ENCODE peak calls at places on chromosomes 16 and 17, in ten cellular contexts. One of them, this sample, is unnamed.

GRCh38 chr16:684961-685696 is 995 bp upstream of the JMJD8 start:
- DNase-seq in uterus: peak
- DNase-seq in IMR-90: no peak
- DNase-seq in H54: no peak
- DNase-seq in heart left ventricle: no peak
- DNase-seq in breast epithelium: no peak
- DNase-seq in esophagus squamous epithelium: no peak
- DNase-seq in vagina: no peak
- DNase-seq in NB4: peak
- DNase-seq in tibial nerve: no peak
- DNase-seq in this sample: no peak

GRCh38 chr17:80827646-80828643 is 163.7 kb upstream of the CHMP6 start:
- DNase-seq in uterus: no peak
- DNase-seq in IMR-90: peak
- DNase-seq in H54: no peak
- DNase-seq in heart left ventricle: no peak
- DNase-seq in breast epithelium: peak
- DNase-seq in esophagus squamous epithelium: no peak
- DNase-seq in vagina: no peak
- DNase-seq in NB4: peak
- DNase-seq in tibial nerve: no peak
- DNase-seq in this sample: no peak

GRCh38 chr17:82949984-82950383 is 110.2 kb upstream of the ZNF750 start:
- DNase-seq in uterus: peak
- DNase-seq in IMR-90: no peak
- DNase-seq in H54: no peak
- DNase-seq in heart left ventricle: no peak
- DNase-seq in breast epithelium: no peak
- DNase-seq in esophagus squamous epithelium: no peak
- DNase-seq in vagina: no peak
- DNase-seq in NB4: no peak
- DNase-seq in tibial nerve: no peak
- DNase-seq in this sample: no peak

GRCh38 chr17:47844230-47844629 is 3.2 kb upstream of the SCRN2 start:
- DNase-seq in uterus: no peak
- DNase-seq in IMR-90: peak
- DNase-seq in H54: no peak
- DNase-seq in heart left ventricle: no peak
- DNase-seq in breast epithelium: no peak
- DNase-seq in esophagus squamous epithelium: no peak
- DNase-seq in vagina: no peak
- DNase-seq in NB4: no peak
- DNase-seq in tibial nerve: no peak
- DNase-seq in this sample: no peak

GRCh38 chr16:70163596-70163995 is 10.0 kb upstream of the CLEC18C start:
- DNase-seq in uterus: no peak
- DNase-seq in IMR-90: no peak
- DNase-seq in H54: no peak
- DNase-seq in heart left ventricle: no peak
- DNase-seq in breast epithelium: no peak
- DNase-seq in esophagus squamous epithelium: no peak
- DNase-seq in vagina: no peak
- DNase-seq in NB4: no peak
- DNase-seq in tibial nerve: no peak
- DNase-seq in this sample: no peak

GRCh38 chr16:50636865-50637374 is 44.2 kb downstream of the SNX20 start:
- DNase-seq in uterus: no peak
- DNase-seq in IMR-90: no peak
- DNase-seq in H54: no peak
- DNase-seq in heart left ventricle: no peak
- DNase-seq in breast epithelium: no peak
- DNase-seq in esophagus squamous epithelium: no peak
- DNase-seq in vagina: no peak
- DNase-seq in NB4: no peak
- DNase-seq in tibial nerve: no peak
- DNase-seq in this sample: no peak

GRCh38 chr17:14464741-14465140 is 163.9 kb downstream of the HS3ST3B1 start:
- DNase-seq in uterus: no peak
- DNase-seq in IMR-90: peak
- DNase-seq in H54: no peak
- DNase-seq in heart left ventricle: no peak
- DNase-seq in breast epithelium: no peak
- DNase-seq in esophagus squamous epithelium: no peak
- DNase-seq in vagina: no peak
- DNase-seq in NB4: no peak
- DNase-seq in tibial nerve: no peak
- DNase-seq in this sample: no peak

GRCh38 chr16:86664518-86665318 is 86.4 kb downstream of the FOXL1 start:
- DNase-seq in uterus: no peak
- DNase-seq in IMR-90: peak
- DNase-seq in H54: peak
- DNase-seq in heart left ventricle: no peak
- DNase-seq in breast epithelium: no peak
- DNase-seq in esophagus squamous epithelium: no peak
- DNase-seq in vagina: no peak
- DNase-seq in NB4: peak
- DNase-seq in tibial nerve: no peak
- DNase-seq in this sample: no peak

GRCh38 chr17:39199673-39199985 is 454 bp upstream of the RPL19 start:
- DNase-seq in uterus: no peak
- DNase-seq in IMR-90: no peak
- DNase-seq in H54: no peak
- DNase-seq in heart left ventricle: no peak
- DNase-seq in breast epithelium: no peak
- DNase-seq in esophagus squamous epithelium: no peak
- DNase-seq in vagina: no peak
- DNase-seq in NB4: no peak
- DNase-seq in tibial nerve: no peak
- DNase-seq in this sample: no peak
- TF ChIP-seq POLR2A in uterus: no peak
- TF ChIP-seq POLR2A in IMR-90: no peak
- TF ChIP-seq POLR2A in H54: peak
- TF ChIP-seq POLR2A in heart left ventricle: no peak
- TF ChIP-seq POLR2A in breast epithelium: no peak
- TF ChIP-seq POLR2A in esophagus squamous epithelium: no peak
- TF ChIP-seq POLR2A in vagina: no peak
- TF ChIP-seq POLR2A in NB4: no peak
- TF ChIP-seq POLR2A in tibial nerve: no peak
- TF ChIP-seq POLR2A in this sample: peak

GRCh38 chr17:31646642-31647041 is 212.4 kb downstream of the COPRS start:
- DNase-seq in uterus: no peak
- DNase-seq in IMR-90: no peak
- DNase-seq in H54: no peak
- DNase-seq in heart left ventricle: no peak
- DNase-seq in breast epithelium: no peak
- DNase-seq in esophagus squamous epithelium: no peak
- DNase-seq in vagina: no peak
- DNase-seq in NB4: no peak
- DNase-seq in tibial nerve: no peak
- DNase-seq in this sample: no peak

GRCh38 chr17:31649302-31649701 is 209.7 kb downstream of the COPRS start:
- DNase-seq in uterus: no peak
- DNase-seq in IMR-90: no peak
- DNase-seq in H54: no peak
- DNase-seq in heart left ventricle: no peak
- DNase-seq in breast epithelium: no peak
- DNase-seq in esophagus squamous epithelium: no peak
- DNase-seq in vagina: peak
- DNase-seq in NB4: no peak
- DNase-seq in tibial nerve: no peak
- DNase-seq in this sample: no peak

GRCh38 chr17:31653710-31654109 is 205.3 kb downstream of the COPRS start:
- DNase-seq in uterus: no peak
- DNase-seq in IMR-90: no peak
- DNase-seq in H54: no peak
- DNase-seq in heart left ventricle: no peak
- DNase-seq in breast epithelium: no peak
- DNase-seq in esophagus squamous epithelium: no peak
- DNase-seq in vagina: peak
- DNase-seq in NB4: no peak
- DNase-seq in tibial nerve: no peak
- DNase-seq in this sample: no peak

GRCh38 chr17:31654936-31655335 is 204.1 kb downstream of the COPRS start:
- DNase-seq in uterus: no peak
- DNase-seq in IMR-90: peak
- DNase-seq in H54: peak
- DNase-seq in heart left ventricle: no peak
- DNase-seq in breast epithelium: peak
- DNase-seq in esophagus squamous epithelium: no peak
- DNase-seq in vagina: peak
- DNase-seq in NB4: peak
- DNase-seq in tibial nerve: no peak
- DNase-seq in this sample: no peak

DNA sequence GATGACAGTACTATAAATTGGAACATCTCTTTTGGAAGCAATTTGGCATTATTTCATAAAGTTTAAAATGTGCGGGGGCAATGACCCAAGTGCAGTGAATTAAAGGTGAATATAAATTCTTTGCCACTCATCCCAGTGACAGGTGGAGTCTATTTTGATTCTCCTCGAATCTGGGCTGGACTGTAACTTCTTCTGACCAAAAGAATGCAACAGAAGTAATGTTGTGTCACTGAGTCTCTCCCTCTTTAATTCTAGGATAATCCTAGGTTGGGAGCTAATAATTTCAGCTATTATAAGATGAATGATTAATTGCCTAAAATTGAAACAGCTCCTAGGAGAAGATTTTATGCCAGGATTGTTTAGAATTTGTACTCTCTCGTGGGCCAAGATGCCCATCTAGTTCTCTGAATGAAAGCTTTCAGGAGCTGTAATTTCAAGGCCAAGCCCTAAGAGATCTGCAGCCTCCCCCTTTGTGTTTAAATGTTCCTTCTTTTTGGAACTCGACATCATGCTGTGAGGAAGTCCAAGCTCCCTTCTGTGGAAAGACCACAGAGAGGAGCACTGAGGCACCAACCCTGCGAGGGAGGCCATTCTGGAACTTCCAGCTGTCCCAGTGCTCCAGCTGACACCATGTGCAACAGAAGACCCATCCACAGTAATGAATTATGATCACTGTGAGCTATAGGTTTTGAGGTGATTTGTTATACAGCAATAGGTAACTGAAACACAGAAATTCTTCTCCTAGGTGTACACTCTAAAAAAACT is 208.1 kb downstream of the COPRS start:
- DNase-seq in uterus: no peak
- DNase-seq in IMR-90: no peak
- DNase-seq in H54: no peak
- DNase-seq in heart left ventricle: no peak
- DNase-seq in breast epithelium: no peak
- DNase-seq in esophagus squamous epithelium: no peak
- DNase-seq in vagina: no peak
- DNase-seq in NB4: no peak
- DNase-seq in tibial nerve: no peak
- DNase-seq in this sample: no peak
- TF ChIP-seq POLR2A in uterus: no peak
- TF ChIP-seq POLR2A in IMR-90: no peak
- TF ChIP-seq POLR2A in H54: no peak
- TF ChIP-seq POLR2A in heart left ventricle: no peak
- TF ChIP-seq POLR2A in breast epithelium: no peak
- TF ChIP-seq POLR2A in esophagus squamous epithelium: no peak
- TF ChIP-seq POLR2A in vagina: no peak
- TF ChIP-seq POLR2A in NB4: no peak
- TF ChIP-seq POLR2A in tibial nerve: no peak
- TF ChIP-seq POLR2A in this sample: no peak

GRCh38 chr17:42629420-42630009 is 20.0 kb downstream of the TUBG1 start:
- DNase-seq in uterus: no peak
- DNase-seq in IMR-90: no peak
- DNase-seq in H54: no peak
- DNase-seq in heart left ventricle: no peak
- DNase-seq in breast epithelium: no peak
- DNase-seq in esophagus squamous epithelium: no peak
- DNase-seq in vagina: no peak
- DNase-seq in NB4: peak
- DNase-seq in tibial nerve: no peak
- DNase-seq in this sample: no peak

GRCh38 chr17:42617956-42618431 is 8.5 kb downstream of the TUBG1 start:
- DNase-seq in uterus: no peak
- DNase-seq in IMR-90: no peak
- DNase-seq in H54: no peak
- DNase-seq in heart left ventricle: no peak
- DNase-seq in breast epithelium: no peak
- DNase-seq in esophagus squamous epithelium: no peak
- DNase-seq in vagina: no peak
- DNase-seq in NB4: no peak
- DNase-seq in tibial nerve: no peak
- DNase-seq in this sample: peak

GRCh38 chr17:42618442-42619150 is 9.1 kb downstream of the TUBG1 start:
- DNase-seq in uterus: peak
- DNase-seq in IMR-90: no peak
- DNase-seq in H54: no peak
- DNase-seq in heart left ventricle: peak
- DNase-seq in breast epithelium: no peak
- DNase-seq in esophagus squamous epithelium: no peak
- DNase-seq in vagina: no peak
- DNase-seq in NB4: peak
- DNase-seq in tibial nerve: no peak
- DNase-seq in this sample: peak

DNA sequence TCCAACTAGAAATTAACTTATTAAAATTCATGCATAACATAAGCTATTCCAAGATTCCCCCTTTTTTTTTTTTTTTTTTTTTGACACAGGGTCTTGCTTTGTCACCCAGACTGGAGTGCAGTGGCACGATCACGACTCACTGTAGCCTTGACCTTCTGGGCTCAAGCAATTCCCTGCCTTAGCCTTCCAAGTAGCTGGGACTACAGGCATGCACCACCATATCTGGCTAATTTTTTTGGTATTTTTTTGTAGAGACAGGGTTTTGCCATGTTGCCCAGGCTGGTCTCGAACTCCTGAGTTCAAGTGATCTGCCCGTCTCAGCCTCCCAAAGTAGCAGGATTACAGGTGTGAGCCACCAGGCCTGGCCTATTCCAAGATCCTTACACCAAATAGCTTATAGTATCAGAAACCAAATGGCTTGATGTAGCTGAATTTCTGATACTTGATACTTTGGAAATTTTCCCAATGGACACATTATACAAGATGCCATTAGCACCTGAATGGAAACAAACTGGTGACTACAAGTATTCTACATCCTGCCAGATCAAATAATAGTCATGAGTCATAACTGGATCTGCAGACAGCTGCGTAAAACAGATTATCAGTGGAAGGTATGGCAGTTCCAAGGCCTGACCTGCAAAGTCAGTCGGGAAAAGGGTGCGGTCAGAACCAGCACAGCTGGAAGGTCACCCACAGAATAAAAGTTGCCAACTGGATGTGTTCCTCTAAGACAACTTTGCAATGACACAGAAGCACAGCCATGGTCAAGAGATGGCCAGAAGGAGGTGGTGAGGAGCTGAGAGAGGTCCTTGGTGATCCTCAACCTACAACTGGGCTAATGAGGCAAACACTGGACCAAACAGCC is 14.5 kb downstream of the TUBG1 start:
- DNase-seq in uterus: no peak
- DNase-seq in IMR-90: peak
- DNase-seq in H54: peak
- DNase-seq in heart left ventricle: no peak
- DNase-seq in breast epithelium: no peak
- DNase-seq in esophagus squamous epithelium: no peak
- DNase-seq in vagina: no peak
- DNase-seq in NB4: no peak
- DNase-seq in tibial nerve: no peak
- DNase-seq in this sample: no peak
- TF ChIP-seq POLR2A in uterus: no peak
- TF ChIP-seq POLR2A in IMR-90: no peak
- TF ChIP-seq POLR2A in H54: no peak
- TF ChIP-seq POLR2A in heart left ventricle: no peak
- TF ChIP-seq POLR2A in breast epithelium: no peak
- TF ChIP-seq POLR2A in esophagus squamous epithelium: no peak
- TF ChIP-seq POLR2A in vagina: no peak
- TF ChIP-seq POLR2A in NB4: no peak
- TF ChIP-seq POLR2A in tibial nerve: no peak
- TF ChIP-seq POLR2A in this sample: no peak

GRCh38 chr16:56931769-56932587 is at the start of gene HERPUD1:
- DNase-seq in uterus: peak
- DNase-seq in IMR-90: peak
- DNase-seq in H54: peak
- DNase-seq in heart left ventricle: peak
- DNase-seq in breast epithelium: peak
- DNase-seq in esophagus squamous epithelium: peak
- DNase-seq in vagina: peak
- DNase-seq in NB4: peak
- DNase-seq in tibial nerve: peak
- DNase-seq in this sample: peak

GRCh38 chr16:56931253-56931768 is 631 bp upstream of the HERPUD1 start:
- DNase-seq in uterus: no peak
- DNase-seq in IMR-90: no peak
- DNase-seq in H54: no peak
- DNase-seq in heart left ventricle: no peak
- DNase-seq in breast epithelium: no peak
- DNase-seq in esophagus squamous epithelium: peak
- DNase-seq in vagina: no peak
- DNase-seq in NB4: no peak
- DNase-seq in tibial nerve: no peak
- DNase-seq in this sample: peak

GRCh38 chr16:56933828-56934598 is 2.1 kb downstream of the HERPUD1 start:
- DNase-seq in uterus: no peak
- DNase-seq in IMR-90: no peak
- DNase-seq in H54: no peak
- DNase-seq in heart left ventricle: no peak
- DNase-seq in breast epithelium: no peak
- DNase-seq in esophagus squamous epithelium: no peak
- DNase-seq in vagina: no peak
- DNase-seq in NB4: no peak
- DNase-seq in tibial nerve: no peak
- DNase-seq in this sample: no peak

GRCh38 chr16:56933266-56933619 is 1.3 kb downstream of the HERPUD1 start:
- DNase-seq in uterus: no peak
- DNase-seq in IMR-90: no peak
- DNase-seq in H54: no peak
- DNase-seq in heart left ventricle: no peak
- DNase-seq in breast epithelium: no peak
- DNase-seq in esophagus squamous epithelium: no peak
- DNase-seq in vagina: no peak
- DNase-seq in NB4: no peak
- DNase-seq in tibial nerve: no peak
- DNase-seq in this sample: no peak

DNA sequence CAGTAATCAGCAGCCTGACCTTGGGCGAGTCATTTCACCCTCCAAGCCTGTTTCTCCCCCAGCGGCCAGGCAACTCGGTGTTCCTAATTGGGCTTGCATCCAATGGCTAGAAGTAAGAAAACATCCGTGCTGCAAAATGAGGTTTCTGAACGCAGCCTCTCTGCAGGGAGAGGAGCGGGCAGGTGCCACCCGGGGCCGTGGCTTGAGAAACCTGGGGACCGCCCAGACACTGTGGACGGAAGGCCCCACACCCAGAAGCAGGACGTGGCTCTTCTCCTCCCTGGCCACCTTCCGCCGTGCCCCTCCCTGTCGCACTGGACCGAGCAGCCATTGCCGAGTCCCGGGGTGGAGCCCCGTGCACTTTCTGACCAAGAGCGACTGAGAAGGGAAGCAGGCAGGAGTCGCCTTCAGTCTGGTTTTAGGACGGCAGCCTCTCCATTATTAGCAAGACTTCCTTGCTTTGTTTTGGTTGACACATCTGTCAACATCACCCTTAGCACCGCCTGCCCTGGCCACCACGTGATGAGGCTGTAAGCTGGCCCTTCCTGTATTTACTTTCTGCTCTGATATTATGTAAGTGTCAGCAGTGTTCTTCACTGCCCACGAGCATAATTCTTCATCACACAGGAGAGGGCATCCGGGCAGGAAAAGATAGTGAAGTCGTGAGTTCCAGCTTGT is 785 bp downstream of the HERPUD1 start:
- DNase-seq in uterus: peak
- DNase-seq in IMR-90: peak
- DNase-seq in H54: peak
- DNase-seq in heart left ventricle: peak
- DNase-seq in breast epithelium: peak
- DNase-seq in esophagus squamous epithelium: no peak
- DNase-seq in vagina: no peak
- DNase-seq in NB4: peak
- DNase-seq in tibial nerve: peak
- DNase-seq in this sample: no peak
- TF ChIP-seq POLR2A in uterus: peak
- TF ChIP-seq POLR2A in IMR-90: no peak
- TF ChIP-seq POLR2A in H54: peak
- TF ChIP-seq POLR2A in heart left ventricle: no peak
- TF ChIP-seq POLR2A in breast epithelium: peak
- TF ChIP-seq POLR2A in esophagus squamous epithelium: peak
- TF ChIP-seq POLR2A in vagina: no peak
- TF ChIP-seq POLR2A in NB4: no peak
- TF ChIP-seq POLR2A in tibial nerve: peak
- TF ChIP-seq POLR2A in this sample: peak